ENCODE peak calls at places on chromosomes 13 and 19, in eight cellular contexts. N, Z, Y, C, X, Q, H and V are unnamed samples.

GRCh38 chr19:13727798-13728197 is 36.5 kb upstream of the MRI1 start:
- DNase-seq in N (peak; percentile 11), Z (peak; percentile 76), Y (no peak), C (peak; percentile 52), X (no peak), Q (peak; percentile 68), H (no peak), V (no peak)

GRCh38 chr19:50458396-50459066 is 17.8 kb upstream of the EMC10 start:
- DNase-seq in N (no peak), Z (peak; percentile 39), Y (no peak), C (peak; percentile 88), X (no peak), Q (peak; percentile 15), H (peak; percentile 30), V (no peak)

GRCh38 chr13:18944501-18945068 is 237.0 kb downstream of the TUBA3C start:
- DNase-seq in N (no peak), Z (no peak), Y (no peak), C (peak; percentile 14), X (no peak), Q (no peak), H (no peak), V (no peak)

GRCh38 chr13:113560645-113561416 is 23.7 kb upstream of the TFDP1 start:
- DNase-seq in N (no peak), Z (no peak), Y (no peak), C (peak; percentile 73), X (no peak), Q (no peak), H (no peak), V (no peak)

GRCh38 chr13:72952529-72953141 is 106.2 kb upstream of the KLF5 start:
- DNase-seq in N (peak; percentile 23), Z (no peak), Y (no peak), C (no peak), X (no peak), Q (no peak), H (peak; percentile 29), V (no peak)

GRCh38 chr13:77697208-77698103 is at the start of gene SLAIN1:
- DNase-seq in N (peak; percentile 71), Z (no peak), Y (peak; percentile 77), C (peak; percentile 89), X (peak; percentile 51), Q (peak; percentile 25), H (peak; percentile 94), V (no peak)

GRCh38 chr19:38024991-38025716 is 118.1 kb downstream of the SIPA1L3 start:
- DNase-seq in N (no peak), Z (no peak), Y (no peak), C (no peak), X (no peak), Q (no peak), H (peak; percentile 87), V (no peak)

GRCh38 chr19:55476100-55476775 is at the start of gene ZNF628:
- DNase-seq in N (peak; percentile 96), Z (peak; percentile 97), Y (peak; percentile 95), C (peak; percentile 100), X (peak; percentile 98), Q (peak; percentile 97), H (peak; percentile 99), V (peak; percentile 98)

GRCh38 chr13:47499358-47500150 is 501.5 kb downstream of the SUCLA2 start:
- DNase-seq in N (no peak), Z (peak; percentile 75), Y (no peak), C (peak; percentile 92), X (no peak), Q (peak; percentile 89), H (no peak), V (no peak)

GRCh38 chr19:1014161-1015060 is 6.5 kb downstream of the TMEM259 start:
- DNase-seq in N (no peak), Z (no peak), Y (no peak), C (no peak), X (no peak), Q (no peak), H (no peak), V (no peak)

GRCh38 chr19:45553464-45553863 is 31.1 kb downstream of the OPA3 start:
- DNase-seq in N (no peak), Z (no peak), Y (no peak), C (peak; percentile 26), X (no peak), Q (no peak), H (peak; percentile 92), V (no peak)

GRCh38 chr13:27854606-27855005 is 62.3 kb downstream of the GSX1 start:
- DNase-seq in N (no peak), Z (no peak), Y (no peak), C (peak; percentile 48), X (no peak), Q (no peak), H (no peak), V (no peak)

GRCh38 chr19:49470615-49470978 is 3.4 kb upstream of the FLT3LG start:
- DNase-seq in N (no peak), Z (no peak), Y (no peak), C (no peak), X (no peak), Q (no peak), H (no peak), V (no peak)

GRCh38 chr19:10206226-10206873 is 11.6 kb upstream of the DNMT1 start:
- DNase-seq in N (peak; percentile 13), Z (peak; percentile 41), Y (no peak), C (peak; percentile 93), X (no peak), Q (peak; percentile 54), H (no peak), V (no peak)

GRCh38 chr19:46717034-46717715 is at the start of gene PRKD2:
- DNase-seq in N (peak; percentile 70), Z (peak; percentile 77), Y (peak; percentile 86), C (peak; percentile 99), X (peak; percentile 91), Q (peak; percentile 80), H (peak; percentile 95), V (peak; percentile 59)

GRCh38 chr13:50126378-50127016 is 111.3 kb downstream of the KCNRG start:
- DNase-seq in N (no peak), Z (peak; percentile 58), Y (no peak), C (peak; percentile 79), X (no peak), Q (peak; percentile 30), H (peak; percentile 50), V (no peak)

GRCh38 chr13:26759907-26760834 is at the start of gene GPR12:
- DNase-seq in N (no peak), Z (peak; percentile 12), Y (no peak), C (peak; percentile 87), X (no peak), Q (no peak), H (peak; percentile 33), V (no peak)

GRCh38 chr19:3098515-3099346 is 4.6 kb downstream of the GNA11 start:
- DNase-seq in N (no peak), Z (peak; percentile 43), Y (no peak), C (peak; percentile 96), X (no peak), Q (peak; percentile 50), H (no peak), V (peak; percentile 37)